ENCODE peak calls at places on chromosomes 11 and 22, in seven cellular contexts. Z is ascending aorta, G is fibroblast of lung, E is uterus, J is foreskin keratinocyte, A is A673, U is cardiac muscle cell. L is an unnamed sample.
A peak's percentile ranks its signal among the peaks of the same experiment; 100 is the strongest.

GRCh38 chr11:73760066-73760679 is 701 bp downstream of the RAB6A start:
- DNase-seq in Z (peak; percentile 77), G (peak; percentile 50), E (peak; percentile 47), J (no peak), A (peak; percentile 19), U (peak; percentile 52), L (peak; percentile 56)

GRCh38 chr11:35178862-35179261 is 39.9 kb downstream of the CD44 start:
- DNase-seq in Z (no peak), G (no peak), E (no peak), J (peak; percentile 58), A (no peak), U (no peak), L (no peak)

GRCh38 chr11:3959918-3960295 is 104.4 kb downstream of the STIM1 start:
- DNase-seq in Z (no peak), G (no peak), E (no peak), J (no peak), A (no peak), U (no peak), L (no peak)

GRCh38 chr11:16326679-16327297 is 29.6 kb downstream of the SOX6 start:
- DNase-seq in Z (no peak), G (no peak), E (no peak), J (peak; percentile 22), A (peak; percentile 12), U (no peak), L (no peak)

GRCh38 chr11:72141066-72141465 is 5.5 kb downstream of the FOLR3 start:
- DNase-seq in Z (no peak), G (peak; percentile 72), E (no peak), J (peak; percentile 98), A (no peak), U (peak; percentile 67), L (no peak)

GRCh38 chr11:21257461-21257860 is 588.1 kb downstream of the NELL1 start:
- DNase-seq in Z (no peak), G (no peak), E (no peak), J (no peak), A (no peak), U (no peak), L (no peak)

GRCh38 chr11:10601722-10602281 is 33.3 kb upstream of the LYVE1 start:
- DNase-seq in Z (no peak), G (no peak), E (no peak), J (no peak), A (no peak), U (no peak), L (no peak)

GRCh38 chr11:131884461-131885073 is 514.2 kb downstream of the NTM start:
- DNase-seq in Z (no peak), G (no peak), E (no peak), J (no peak), A (no peak), U (no peak), L (no peak)

GRCh38 chr11:57379732-57380131 is 1.2 kb downstream of the PRG3 start:
- DNase-seq in Z (no peak), G (peak; percentile 29), E (no peak), J (peak; percentile 28), A (peak; percentile 31), U (peak; percentile 40), L (no peak)

GRCh38 chr11:60783141-60783484 is 2.0 kb upstream of the MS4A10 start:
- DNase-seq in Z (no peak), G (no peak), E (no peak), J (no peak), A (no peak), U (no peak), L (no peak)

GRCh38 chr11:48109046-48109666 is 107.5 kb upstream of the OR4B1 start:
- DNase-seq in Z (no peak), G (peak; percentile 70), E (no peak), J (peak; percentile 36), A (peak; percentile 94), U (peak; percentile 71), L (no peak)

GRCh38 chr11:83294208-83294607 is 8.0 kb upstream of the CCDC90B start:
- DNase-seq in Z (no peak), G (no peak), E (no peak), J (no peak), A (no peak), U (no peak), L (no peak)

GRCh38 chr11:130070829-130071205 is 1.1 kb downstream of the APLP2 start:
- DNase-seq in Z (no peak), G (peak; percentile 31), E (peak; percentile 22), J (no peak), A (no peak), U (peak; percentile 42), L (no peak)

GRCh38 chr22:49847751-49848689 is 5.6 kb upstream of the ZBED4 start:
- DNase-seq in Z (no peak), G (no peak), E (no peak), J (no peak), A (no peak), U (no peak), L (no peak)

GRCh38 chr11:17611503-17612220 is 64.6 kb downstream of the OTOG start:
- DNase-seq in Z (no peak), G (no peak), E (no peak), J (no peak), A (no peak), U (no peak), L (no peak)

GRCh38 chr22:23067023-23067650 is 3.2 kb upstream of the GNAZ start:
- DNase-seq in Z (peak; percentile 31), G (no peak), E (peak; percentile 7), J (no peak), A (no peak), U (no peak), L (peak; percentile 2)

GRCh38 chr22:25081409-25081824 is 118.2 kb upstream of the CRYBB3 start:
- DNase-seq in Z (no peak), G (peak; percentile 14), E (no peak), J (no peak), A (peak; percentile 47), U (peak; percentile 39), L (no peak)

GRCh38 chr11:2525166-2525861 is 80.5 kb downstream of the KCNQ1 start:
- DNase-seq in Z (peak; percentile 58), G (no peak), E (peak; percentile 11), J (no peak), A (no peak), U (no peak), L (peak; percentile 13)

GRCh38 chr22:39518996-39519680 is 1.2 kb upstream of the ATF4 start:
- DNase-seq in Z (no peak), G (peak; percentile 46), E (no peak), J (peak; percentile 70), A (peak; percentile 62), U (peak; percentile 42), L (no peak)

GRCh38 chr11:74739546-74740270 is 8.5 kb upstream of the CHRDL2 start:
- DNase-seq in Z (no peak), G (peak; percentile 74), E (peak; percentile 59), J (peak; percentile 56), A (peak; percentile 80), U (peak; percentile 79), L (no peak)

GRCh38 chr11:109865558-109866186 is 227.5 kb upstream of the ZC3H12C start:
- DNase-seq in Z (no peak), G (no peak), E (no peak), J (peak; percentile 7), A (peak; percentile 58), U (no peak), L (peak; percentile 11)

GRCh38 chr11:71364176-71364671 is 84.0 kb downstream of the DHCR7 start:
- DNase-seq in Z (no peak), G (no peak), E (no peak), J (no peak), A (no peak), U (no peak), L (no peak)

GRCh38 chr22:42261266-42261665 is 9.2 kb downstream of the TCF20 start:
- DNase-seq in Z (no peak), G (peak; percentile 83), E (no peak), J (peak; percentile 26), A (no peak), U (peak; percentile 82), L (no peak)

GRCh38 chr22:20653012-20653794 is 120.7 kb upstream of the SERPIND1 start:
- DNase-seq in Z (peak; percentile 38), G (no peak), E (no peak), J (no peak), A (no peak), U (no peak), L (no peak)

GRCh38 chr22:20651286-20651685 is 122.6 kb upstream of the SERPIND1 start:
- DNase-seq in Z (peak; percentile 12), G (no peak), E (no peak), J (no peak), A (no peak), U (no peak), L (no peak)

GRCh38 chr22:20652130-20652529 is 121.8 kb upstream of the SERPIND1 start:
- DNase-seq in Z (peak; percentile 40), G (no peak), E (no peak), J (no peak), A (no peak), U (no peak), L (no peak)

GRCh38 chr22:20653795-20654342 is 120.0 kb upstream of the SERPIND1 start:
- DNase-seq in Z (peak; percentile 47), G (no peak), E (no peak), J (no peak), A (no peak), U (no peak), L (no peak)

GRCh38 chr22:20652582-20652981 is 121.3 kb upstream of the SERPIND1 start:
- DNase-seq in Z (peak; percentile 50), G (no peak), E (no peak), J (no peak), A (no peak), U (no peak), L (no peak)
- TF ChIP-seq CTCF in Z (no peak), G (no peak), E (no peak), J (no peak), A (no peak), U (no peak), L (no peak)

GRCh38 chr11:12127206-12127898 is 17.0 kb downstream of the MICAL2 start:
- DNase-seq in Z (no peak), G (no peak), E (no peak), J (no peak), A (no peak), U (no peak), L (no peak)
- H3K4me1 ChIP-seq in Z (peaks cover 72% of the 10 kb centered on the region), G (peaks cover 39% of the 10 kb centered on the region), E (peaks cover 4% of the 10 kb centered on the region), J (peaks cover 56% of the 10 kb centered on the region), A (no peaks in the 10 kb centered on the region), U (peaks cover 23% of the 10 kb centered on the region), L (peaks cover 60% of the 10 kb centered on the region)

GRCh38 chr11:77370217-77370616 is 68.7 kb upstream of the GDPD4 start:
- DNase-seq in Z (no peak), G (no peak), E (no peak), J (no peak), A (no peak), U (no peak), L (no peak)
- TF ChIP-seq CTCF in Z (no peak), G (no peak), E (no peak), J (peak; percentile 39), A (no peak), U (no peak), L (no peak)

DNA sequence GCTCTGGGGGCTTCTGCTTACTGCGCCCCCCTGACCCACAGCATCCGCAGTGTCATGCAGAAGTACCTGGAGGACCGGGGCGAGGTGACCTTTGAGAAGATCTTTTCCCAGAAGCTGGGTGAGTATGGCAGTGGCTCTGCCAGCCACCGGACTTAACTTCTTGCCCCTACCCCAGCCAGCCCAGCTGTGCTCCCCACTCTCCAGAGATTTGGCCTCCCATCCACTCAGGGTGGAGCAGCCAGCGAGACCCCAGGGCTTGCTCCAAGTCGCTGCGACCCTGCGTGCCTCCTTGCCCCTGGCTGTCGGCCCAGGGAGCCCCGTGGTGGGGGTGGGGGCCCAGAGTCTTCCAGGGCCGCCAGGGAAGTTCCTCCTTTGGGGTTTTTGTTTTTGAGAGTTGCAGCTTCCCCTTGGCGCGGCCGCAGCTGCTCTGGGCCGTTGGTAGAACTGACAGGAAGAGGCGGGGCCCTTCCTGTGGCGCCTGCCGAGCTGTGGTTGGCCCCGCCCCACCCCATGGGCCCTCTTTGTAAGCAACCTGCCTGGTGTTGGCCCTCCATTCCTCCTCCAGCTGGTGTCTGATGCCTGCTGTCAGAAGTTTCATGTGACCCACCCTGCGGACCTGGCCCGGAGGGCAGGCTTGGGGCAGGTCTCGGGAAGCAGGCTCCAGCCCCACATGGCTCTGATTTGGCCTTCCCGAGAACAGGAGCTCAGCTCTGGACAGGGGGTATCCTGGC is 11.1 kb downstream of the GRK2 start:
- DNase-seq in Z (peak; percentile 95), G (peak; percentile 78), E (peak; percentile 80), J (no peak), A (peak; percentile 99), U (peak; percentile 89), L (peak; percentile 90)
- H3K4me1 ChIP-seq in Z (peaks cover 52% of the 10 kb centered on the region), G (peaks cover 23% of the 10 kb centered on the region), E (peaks cover 35% of the 10 kb centered on the region), J (no peaks in the 10 kb centered on the region), A (peaks cover 54% of the 10 kb centered on the region), U (peaks cover 20% of the 10 kb centered on the region), L (peaks cover 81% of the 10 kb centered on the region)